ENCODE peak calls at places on chromosomes 13 and 19, in five cellular contexts. B is H1, H is K562, K is GM12878, C is HepG2. X is an unnamed sample.

GRCh38 chr19:35429698-35430097 is 18.4 kb upstream of the FFAR2 start:
- DNase-seq in H (peak), B (no peak), C (no peak), K (no peak), X (no peak)

GRCh38 chr13:106143392-106143791 is 392.1 kb downstream of the EFNB2 start:
- DNase-seq in B (no peak), K (no peak), H (no peak), C (no peak), X (no peak)

GRCh38 chr19:55255618-55256423 is 3.0 kb downstream of the PPP6R1 start:
- DNase-seq in B (no peak), C (peak), H (peak), K (peak), X (no peak)

GRCh38 chr13:36841411-36841810 is 22.4 kb downstream of the RFXAP start:
- DNase-seq in K (no peak), H (no peak), C (no peak), B (no peak), X (no peak)

GRCh38 chr13:33462109-33462508 is 176.6 kb upstream of the STARD13 start:
- DNase-seq in C (peak), B (no peak), K (no peak), H (no peak), X (no peak)

GRCh38 chr13:76638882-76639281 is 247.3 kb downstream of the KCTD12 start:
- DNase-seq in C (no peak), B (no peak), K (no peak), H (no peak), X (no peak)

GRCh38 chr13:42322806-42323205 is 50.9 kb downstream of the AKAP11 start:
- DNase-seq in K (no peak), H (no peak), C (no peak), B (no peak), X (no peak)

GRCh38 chr13:93151277-93151676 is 75.3 kb upstream of the GPC6 start:
- DNase-seq in K (no peak), C (no peak), H (no peak), B (no peak), X (no peak)

GRCh38 chr19:4967738-4968461 is 1.0 kb upstream of the KDM4B start:
- DNase-seq in C (no peak), H (no peak), B (no peak), K (no peak), X (no peak)

GRCh38 chr13:69485991-69486592 is 621.5 kb upstream of the ATXN8OS start:
- DNase-seq in K (no peak), B (no peak), H (no peak), C (no peak), X (no peak)

GRCh38 chr19:42942187-42942789 is 5.3 kb upstream of the PSG7 start:
- DNase-seq in K (no peak), C (peak), H (peak), B (no peak), X (peak)

GRCh38 chr19:3767050-3767449 is 4.6 kb downstream of the MRPL54 start:
- DNase-seq in C (no peak), K (no peak), H (no peak), B (no peak), X (no peak)

GRCh38 chr19:24033962-24034342 is 53.0 kb upstream of the ZNF254 start:
- DNase-seq in B (no peak), H (no peak), C (peak), K (no peak), X (no peak)

GRCh38 chr13:20383058-20383457 is 142.6 kb downstream of the CRYL1 start:
- DNase-seq in B (no peak), H (no peak), K (no peak), C (no peak), X (no peak)

GRCh38 chr19:19515764-19516519 is at the start of gene NDUFA13:
- DNase-seq in B (peak), H (peak), K (peak), C (peak), X (peak)

GRCh38 chr19:21256722-21257121 is 72.5 kb downstream of the ZNF708 start:
- DNase-seq in H (peak), K (no peak), B (peak), C (peak), X (peak)

GRCh38 chr19:1806184-1807029 is 5.7 kb downstream of the ATP8B3 start:
- DNase-seq in C (no peak), K (no peak), H (no peak), B (no peak), X (no peak)

GRCh38 chr19:3179739-3180293 is 1.2 kb downstream of the S1PR4 start:
- DNase-seq in B (no peak), H (no peak), C (no peak), K (no peak), X (no peak)

GRCh38 chr13:44052843-44053607 is 173.3 kb downstream of the LACC1 start:
- DNase-seq in K (no peak), H (no peak), C (no peak), B (no peak), X (peak)

GRCh38 chr13:36163303-36163702 is 32.1 kb upstream of the DCLK1 start:
- DNase-seq in B (no peak), K (no peak), H (no peak), C (no peak), X (no peak)

GRCh38 chr13:44393391-44393790 is 19.8 kb downstream of the SERP2 start:
- DNase-seq in B (no peak), K (no peak), H (no peak), C (no peak), X (no peak)

GRCh38 chr19:10424011-10424637 is 3.8 kb downstream of the PDE4A start:
- DNase-seq in K (no peak), H (peak), C (peak), B (no peak), X (peak)
- TF ChIP-seq ATF3 in K (no peak), H (peak), C (no peak), B (peak), X (no peak)

GRCh38 chr19:11642902-11643301 is 45.6 kb downstream of the ZNF627 start:
- DNase-seq in H (no peak), K (no peak), B (no peak), C (no peak), X (no peak)
- TF ChIP-seq ATF2 in H (no peak), K (no peak), B (no peak), C (no peak), X (no peak)

GRCh38 chr13:39189778-39190177 is 151.5 kb downstream of the NHLRC3 start:
- DNase-seq in B (peak), K (no peak), H (no peak), C (no peak), X (no peak)
- TF ChIP-seq ATF3 in B (no peak), K (no peak), H (no peak), C (no peak), X (no peak)

GRCh38 chr13:83780201-83780600 is 102.1 kb downstream of the SLITRK1 start:
- DNase-seq in K (no peak), H (no peak), B (no peak), C (peak), X (peak)
- TF ChIP-seq ATF2 in K (no peak), H (no peak), B (no peak), C (no peak), X (no peak)

GRCh38 chr13:111855016-111855590 is 211.8 kb upstream of the SOX1 start:
- DNase-seq in B (no peak), H (no peak), C (no peak), K (no peak), X (no peak)

GRCh38 chr13:111852701-111853100 is 214.2 kb upstream of the SOX1 start:
- DNase-seq in C (no peak), K (no peak), B (no peak), H (no peak), X (no peak)

GRCh38 chr13:111854403-111854802 is 212.5 kb upstream of the SOX1 start:
- DNase-seq in B (no peak), H (no peak), C (no peak), K (no peak), X (no peak)

GRCh38 chr13:111853766-111854165 is 213.2 kb upstream of the SOX1 start:
- DNase-seq in K (no peak), H (no peak), B (no peak), C (no peak), X (no peak)

DNA sequence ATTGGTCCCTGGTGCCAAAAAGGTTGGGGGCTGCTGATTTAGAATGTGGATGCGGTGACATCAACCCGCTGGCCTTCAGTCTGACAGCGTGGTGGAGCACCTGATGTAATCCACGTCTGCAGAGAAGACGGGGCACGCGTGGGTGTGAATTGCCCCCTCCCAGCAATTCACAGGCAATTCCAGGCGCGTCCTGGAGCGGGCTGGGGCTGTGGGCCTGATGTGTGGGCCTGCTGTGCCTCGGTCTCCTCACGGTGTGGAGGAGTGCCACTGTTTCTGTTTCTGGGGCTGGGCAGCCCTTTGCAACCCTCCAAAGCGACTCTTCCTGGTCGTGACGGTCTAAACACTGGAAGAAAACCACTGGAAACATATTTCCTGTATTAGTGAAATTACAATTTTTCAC is 213.8 kb upstream of the SOX1 start:
- DNase-seq in B (no peak), K (no peak), H (no peak), C (no peak), X (no peak)
- TF ChIP-seq ATF3 in B (no peak), K (no peak), H (no peak), C (no peak), X (no peak)

X was measured in WTC11.